ENCODE peak calls at places on chromosomes 7 and 10, in nine cellular contexts. W is progenitor cell of endocrine pancreas; C is neural crest cell; M is CD4-positive, CD25-positive, alpha-beta regulatory T cell; V is skeletal muscle cell; O is cardiac muscle cell; K is aorta; E is AG10803; I is LoVo. G is an unnamed sample.

GRCh38 chr10:121222842-121223241 is 371.7 kb downstream of the WDR11 start:
- DNase-seq in E (no peak), K (no peak), W (no peak), V (no peak), C (no peak), O (no peak), I (no peak), M (no peak), G (no peak)

GRCh38 chr10:35367991-35368390 is 31.7 kb downstream of the CCNY start:
- DNase-seq in E (no peak), C (no peak), K (no peak), W (no peak), V (no peak), M (no peak), O (no peak), I (no peak), G (no peak)

GRCh38 chr10:75137533-75138438 is 26.3 kb downstream of the SAMD8 start:
- DNase-seq in I (peak; percentile 51), M (no peak), C (no peak), E (peak; percentile 86), O (peak; percentile 33), W (no peak), K (no peak), V (peak; percentile 37), G (peak; percentile 42)

GRCh38 chr7:100640438-100641410 is 628 bp downstream of the TFR2 start:
- DNase-seq in V (no peak), E (no peak), M (no peak), I (no peak), W (no peak), C (no peak), O (no peak), K (no peak), G (no peak)

GRCh38 chr10:36187382-36188042 is 545.4 kb upstream of the FZD8 start:
- DNase-seq in M (no peak), I (no peak), O (no peak), C (no peak), W (no peak), V (no peak), E (no peak), K (no peak), G (no peak)

GRCh38 chr10:86509145-86509544 is 12.4 kb downstream of the WAPL start:
- DNase-seq in C (no peak), E (no peak), W (no peak), O (no peak), V (no peak), K (no peak), M (no peak), I (no peak), G (no peak)

GRCh38 chr7:158325530-158326381 is 261.9 kb downstream of the PTPRN2 start:
- DNase-seq in C (peak; percentile 87), K (no peak), M (no peak), W (peak; percentile 74), E (no peak), I (no peak), V (no peak), O (no peak), G (no peak)

GRCh38 chr10:7409045-7409731 is 1.6 kb downstream of the SFMBT2 start:
- DNase-seq in W (no peak), V (no peak), I (no peak), E (no peak), O (peak; percentile 7), K (no peak), C (peak; percentile 12), M (no peak), G (peak; percentile 8)

GRCh38 chr7:134378562-134378961 is 61.8 kb upstream of the SLC35B4 start:
- DNase-seq in C (no peak), E (no peak), W (no peak), M (no peak), V (no peak), O (no peak), I (no peak), K (no peak), G (peak; percentile 54)

GRCh38 chr10:19168584-19168983 is 120.0 kb downstream of the MALRD1 start:
- DNase-seq in I (no peak), C (no peak), K (no peak), O (no peak), W (no peak), M (no peak), V (no peak), E (no peak), G (peak; percentile 3)

GRCh38 chr7:135714534-135715009 is 13.4 kb downstream of the SLC13A4 start:
- DNase-seq in V (no peak), M (no peak), E (peak; percentile 67), K (peak; percentile 54), W (no peak), I (no peak), O (peak; percentile 43), C (peak; percentile 35), G (peak; percentile 98)

GRCh38 chr7:1341361-1341675 is 108.6 kb downstream of the UNCX start:
- DNase-seq in W (no peak), V (no peak), K (no peak), O (no peak), I (no peak), E (no peak), M (no peak), C (no peak), G (no peak)

GRCh38 chr7:152335900-152336571 is 99.8 kb downstream of the KMT2C start:
- DNase-seq in V (no peak), W (no peak), M (no peak), K (no peak), O (no peak), E (no peak), C (no peak), I (no peak), G (no peak)

GRCh38 chr7:138402749-138403148 is 57.3 kb upstream of the TRIM24 start:
- DNase-seq in W (no peak), V (no peak), M (no peak), E (no peak), O (no peak), I (no peak), C (no peak), K (no peak), G (no peak)

GRCh38 chr7:35418716-35419425 is 165.0 kb upstream of the TBX20 start:
- DNase-seq in V (no peak), C (no peak), M (no peak), O (no peak), E (no peak), K (no peak), W (no peak), I (no peak), G (no peak)

GRCh38 chr10:42952358-42952757 is 124.5 kb upstream of the RET start:
- DNase-seq in W (peak; percentile 29), C (peak; percentile 53), O (no peak), E (peak; percentile 2), V (no peak), K (no peak), I (no peak), M (no peak), G (peak; percentile 17)

GRCh38 chr7:95950698-95951097 is 178.3 kb downstream of the DYNC1I1 start:
- DNase-seq in E (peak; percentile 52), I (no peak), K (no peak), W (no peak), C (no peak), V (no peak), O (no peak), M (no peak), G (no peak)

GRCh38 chr7:117212969-117213877 is 109.6 kb downstream of the WNT2 start:
- DNase-seq in V (no peak), K (no peak), I (peak; percentile 61), E (peak; percentile 78), W (peak; percentile 28), C (peak; percentile 55), O (peak; percentile 72), M (no peak), G (peak; percentile 67)

GRCh38 chr7:106068986-106069385 is 43.1 kb downstream of the SYPL1 start:
- DNase-seq in M (no peak), W (no peak), I (no peak), C (no peak), E (peak; percentile 80), K (no peak), V (no peak), O (peak; percentile 7), G (no peak)

GRCh38 chr10:132163278-132163765 is 23.4 kb upstream of the DPYSL4 start:
- DNase-seq in C (peak; percentile 45), O (no peak), K (no peak), M (peak; percentile 33), I (peak; percentile 37), V (no peak), E (no peak), W (peak; percentile 35), G (no peak)

GRCh38 chr10:46223626-46224413 is 63.0 kb upstream of the ANTXRL start:
- DNase-seq in M (no peak), V (no peak), E (no peak), C (no peak), K (no peak), I (no peak), W (no peak), O (no peak), G (no peak)

GRCh38 chr10:34078017-34078416 is 737.1 kb downstream of the PARD3 start:
- DNase-seq in E (no peak), I (no peak), W (no peak), K (no peak), C (no peak), M (no peak), V (no peak), O (no peak), G (no peak)

GRCh38 chr10:97412891-97413304 is 11.8 kb upstream of the RRP12 start:
- DNase-seq in E (no peak), V (no peak), K (no peak), I (peak; percentile 26), M (no peak), C (no peak), O (no peak), W (no peak), G (no peak)

GRCh38 chr10:1002425-1003006 is 14.3 kb downstream of the GTPBP4 start:
- DNase-seq in C (no peak), W (no peak), I (no peak), E (no peak), K (no peak), O (no peak), M (no peak), V (no peak), G (no peak)

GRCh38 chr7:1854521-1855395 is 184.7 kb downstream of the ELFN1 start:
- DNase-seq in V (no peak), K (peak; percentile 37), C (no peak), I (no peak), M (peak; percentile 0), E (no peak), W (no peak), O (no peak), G (no peak)